ENCODE peak calls at places on chromosome 4, in eight cellular contexts. One of them, this sample, is unnamed.

GRCh38 chr4:83013931-83014330 is 3.3 kb upstream of the LIN54 start:
- DNase-seq in SIG-M5: no peak
- DNase-seq in substantia nigra: no peak
- DNase-seq in posterior cingulate gyrus: no peak
- DNase-seq in fibroblast of pulmonary artery: no peak
- DNase-seq in stimulated activated naive CD8-positive, alpha-beta T cell treated with anti-CD3 and anti-CD28 coated beads, Interleukin-15, Interleukin-2, amounts not matched to agents 100 U/mL and 50 U/mL, for 24 hours: no peak
- DNase-seq in lung: no peak
- DNase-seq in GM12892: no peak
- DNase-seq in this sample: no peak

GRCh38 chr4:83417566-83417965 is 38.1 kb downstream of the HELQ start:
- DNase-seq in SIG-M5: no peak
- DNase-seq in substantia nigra: no peak
- DNase-seq in posterior cingulate gyrus: no peak
- DNase-seq in fibroblast of pulmonary artery: no peak
- DNase-seq in stimulated activated naive CD8-positive, alpha-beta T cell treated with anti-CD3 and anti-CD28 coated beads, Interleukin-15, Interleukin-2, amounts not matched to agents 100 U/mL and 50 U/mL, for 24 hours: no peak
- DNase-seq in lung: no peak
- DNase-seq in GM12892: no peak
- DNase-seq in this sample: no peak

GRCh38 chr4:159146007-159146330 is 43.1 kb downstream of the RAPGEF2 start:
- DNase-seq in SIG-M5: no peak
- DNase-seq in substantia nigra: no peak
- DNase-seq in posterior cingulate gyrus: no peak
- DNase-seq in fibroblast of pulmonary artery: no peak
- DNase-seq in stimulated activated naive CD8-positive, alpha-beta T cell treated with anti-CD3 and anti-CD28 coated beads, Interleukin-15, Interleukin-2, amounts not matched to agents 100 U/mL and 50 U/mL, for 24 hours: no peak
- DNase-seq in lung: no peak
- DNase-seq in GM12892: no peak
- DNase-seq in this sample: peak; percentile 20

GRCh38 chr4:14856076-14856926 is 146.0 kb upstream of the CPEB2 start:
- DNase-seq in SIG-M5: peak; percentile 20
- DNase-seq in substantia nigra: no peak
- DNase-seq in posterior cingulate gyrus: no peak
- DNase-seq in fibroblast of pulmonary artery: peak; percentile 97
- DNase-seq in stimulated activated naive CD8-positive, alpha-beta T cell treated with anti-CD3 and anti-CD28 coated beads, Interleukin-15, Interleukin-2, amounts not matched to agents 100 U/mL and 50 U/mL, for 24 hours: peak; percentile 73
- DNase-seq in lung: peak; percentile 85
- DNase-seq in GM12892: no peak
- DNase-seq in this sample: peak; percentile 97

GRCh38 chr4:160353548-160353947 is 1250.7 kb downstream of the RAPGEF2 start:
- DNase-seq in SIG-M5: no peak
- DNase-seq in substantia nigra: no peak
- DNase-seq in posterior cingulate gyrus: no peak
- DNase-seq in fibroblast of pulmonary artery: no peak
- DNase-seq in stimulated activated naive CD8-positive, alpha-beta T cell treated with anti-CD3 and anti-CD28 coated beads, Interleukin-15, Interleukin-2, amounts not matched to agents 100 U/mL and 50 U/mL, for 24 hours: no peak
- DNase-seq in lung: no peak
- DNase-seq in GM12892: no peak
- DNase-seq in this sample: no peak

GRCh38 chr4:80097395-80098177 is 24.6 kb upstream of the ANTXR2 start:
- DNase-seq in SIG-M5: no peak
- DNase-seq in substantia nigra: no peak
- DNase-seq in posterior cingulate gyrus: no peak
- DNase-seq in fibroblast of pulmonary artery: peak; percentile 94
- DNase-seq in stimulated activated naive CD8-positive, alpha-beta T cell treated with anti-CD3 and anti-CD28 coated beads, Interleukin-15, Interleukin-2, amounts not matched to agents 100 U/mL and 50 U/mL, for 24 hours: no peak
- DNase-seq in lung: no peak
- DNase-seq in GM12892: no peak
- DNase-seq in this sample: peak; percentile 99

GRCh38 chr4:168183717-168184571 is 91.6 kb downstream of the ANXA10 start:
- DNase-seq in SIG-M5: no peak
- DNase-seq in substantia nigra: no peak
- DNase-seq in posterior cingulate gyrus: no peak
- DNase-seq in fibroblast of pulmonary artery: peak; percentile 71
- DNase-seq in stimulated activated naive CD8-positive, alpha-beta T cell treated with anti-CD3 and anti-CD28 coated beads, Interleukin-15, Interleukin-2, amounts not matched to agents 100 U/mL and 50 U/mL, for 24 hours: no peak
- DNase-seq in lung: no peak
- DNase-seq in GM12892: no peak
- DNase-seq in this sample: peak; percentile 68

GRCh38 chr4:84530449-84530848 is 31.4 kb upstream of the NKX6-1 start:
- DNase-seq in SIG-M5: no peak
- DNase-seq in substantia nigra: no peak
- DNase-seq in posterior cingulate gyrus: no peak
- DNase-seq in fibroblast of pulmonary artery: peak; percentile 13
- DNase-seq in stimulated activated naive CD8-positive, alpha-beta T cell treated with anti-CD3 and anti-CD28 coated beads, Interleukin-15, Interleukin-2, amounts not matched to agents 100 U/mL and 50 U/mL, for 24 hours: no peak
- DNase-seq in lung: no peak
- DNase-seq in GM12892: no peak
- DNase-seq in this sample: peak; percentile 47

GRCh38 chr4:118756958-118757357 is 71.8 kb downstream of the METTL14 start:
- DNase-seq in SIG-M5: no peak
- DNase-seq in substantia nigra: no peak
- DNase-seq in posterior cingulate gyrus: no peak
- DNase-seq in fibroblast of pulmonary artery: no peak
- DNase-seq in stimulated activated naive CD8-positive, alpha-beta T cell treated with anti-CD3 and anti-CD28 coated beads, Interleukin-15, Interleukin-2, amounts not matched to agents 100 U/mL and 50 U/mL, for 24 hours: no peak
- DNase-seq in lung: no peak
- DNase-seq in GM12892: no peak
- DNase-seq in this sample: no peak

GRCh38 chr4:110068248-110068647 is 130.2 kb downstream of the ELOVL6 start:
- DNase-seq in SIG-M5: no peak
- DNase-seq in substantia nigra: no peak
- DNase-seq in posterior cingulate gyrus: no peak
- DNase-seq in fibroblast of pulmonary artery: no peak
- DNase-seq in stimulated activated naive CD8-positive, alpha-beta T cell treated with anti-CD3 and anti-CD28 coated beads, Interleukin-15, Interleukin-2, amounts not matched to agents 100 U/mL and 50 U/mL, for 24 hours: no peak
- DNase-seq in lung: no peak
- DNase-seq in GM12892: no peak
- DNase-seq in this sample: no peak

GRCh38 chr4:180827610-180828009 is 1415.6 kb upstream of the TENM3 start:
- DNase-seq in SIG-M5: no peak
- DNase-seq in substantia nigra: no peak
- DNase-seq in posterior cingulate gyrus: no peak
- DNase-seq in fibroblast of pulmonary artery: peak; percentile 16
- DNase-seq in stimulated activated naive CD8-positive, alpha-beta T cell treated with anti-CD3 and anti-CD28 coated beads, Interleukin-15, Interleukin-2, amounts not matched to agents 100 U/mL and 50 U/mL, for 24 hours: no peak
- DNase-seq in lung: no peak
- DNase-seq in GM12892: no peak
- DNase-seq in this sample: peak; percentile 40

GRCh38 chr4:56444719-56445118 is 8.7 kb downstream of the PAICS start:
- DNase-seq in SIG-M5: no peak
- DNase-seq in substantia nigra: no peak
- DNase-seq in posterior cingulate gyrus: no peak
- DNase-seq in fibroblast of pulmonary artery: no peak
- DNase-seq in stimulated activated naive CD8-positive, alpha-beta T cell treated with anti-CD3 and anti-CD28 coated beads, Interleukin-15, Interleukin-2, amounts not matched to agents 100 U/mL and 50 U/mL, for 24 hours: no peak
- DNase-seq in lung: no peak
- DNase-seq in GM12892: no peak
- DNase-seq in this sample: no peak

GRCh38 chr4:142567199-142567598 is 278.9 kb downstream of the INPP4B start:
- DNase-seq in SIG-M5: no peak
- DNase-seq in substantia nigra: no peak
- DNase-seq in posterior cingulate gyrus: no peak
- DNase-seq in fibroblast of pulmonary artery: no peak
- DNase-seq in stimulated activated naive CD8-positive, alpha-beta T cell treated with anti-CD3 and anti-CD28 coated beads, Interleukin-15, Interleukin-2, amounts not matched to agents 100 U/mL and 50 U/mL, for 24 hours: peak; percentile 21
- DNase-seq in lung: no peak
- DNase-seq in GM12892: no peak
- DNase-seq in this sample: no peak

GRCh38 chr4:74228691-74229640 is 71.0 kb downstream of the MTHFD2L start:
- DNase-seq in SIG-M5: no peak
- DNase-seq in substantia nigra: peak; percentile 8
- DNase-seq in posterior cingulate gyrus: no peak
- DNase-seq in fibroblast of pulmonary artery: peak; percentile 89
- DNase-seq in stimulated activated naive CD8-positive, alpha-beta T cell treated with anti-CD3 and anti-CD28 coated beads, Interleukin-15, Interleukin-2, amounts not matched to agents 100 U/mL and 50 U/mL, for 24 hours: peak; percentile 79
- DNase-seq in lung: peak; percentile 71
- DNase-seq in GM12892: no peak
- DNase-seq in this sample: peak; percentile 80

GRCh38 chr4:141275834-141276233 is 55.1 kb downstream of the ZNF330 start:
- DNase-seq in SIG-M5: no peak
- DNase-seq in substantia nigra: no peak
- DNase-seq in posterior cingulate gyrus: no peak
- DNase-seq in fibroblast of pulmonary artery: peak; percentile 88
- DNase-seq in stimulated activated naive CD8-positive, alpha-beta T cell treated with anti-CD3 and anti-CD28 coated beads, Interleukin-15, Interleukin-2, amounts not matched to agents 100 U/mL and 50 U/mL, for 24 hours: no peak
- DNase-seq in lung: no peak
- DNase-seq in GM12892: no peak
- DNase-seq in this sample: peak; percentile 92

This sample was measured in fibroblast of the aortic adventitia.